ENCODE peak calls at places on chromosomes 6 and 20, in six cellular contexts. X is stimulated activated effector memory CD8-positive, alpha-beta T cell treated with anti-CD3 and anti-CD28 coated beads, Interleukin-12 subunit alpha, Interleukin-12 subunit beta, amount 100 ng/mL, for 72 hours; V is iPS-NIHi11; E is foreskin fibroblast; Q is CD8-positive, alpha-beta memory T cell; O is lower lobe of right lung. W is an unnamed sample.

GRCh38 chr6:17486680-17487079 is 93.3 kb downstream of the CAP2 start:
- DNase-seq in Q (no peak), E (no peak), O (no peak), X (no peak), V (no peak), W (no peak)

GRCh38 chr6:75602164-75602896 is 650 bp downstream of the SENP6 start:
- DNase-seq in O (peak), X (peak), V (peak), E (peak), Q (peak), W (peak)

GRCh38 chr20:36645998-36646397 is at the start of gene SLA2:
- DNase-seq in O (peak), Q (peak), E (no peak), V (no peak), X (peak), W (no peak)

GRCh38 chr6:158972241-158973233 is 27.5 kb downstream of the RSPH3 start:
- DNase-seq in E (peak), X (no peak), O (no peak), Q (no peak), V (peak), W (peak)

GRCh38 chr6:147141690-147142308 is 62.4 kb upstream of the STXBP5 start:
- DNase-seq in Q (no peak), V (no peak), E (peak), O (no peak), X (no peak), W (peak)

GRCh38 chr6:44342052-44342451 is 398 bp upstream of the SPATS1 start:
- DNase-seq in V (no peak), E (peak), O (no peak), X (no peak), Q (no peak), W (no peak)

GRCh38 chr6:42263165-42263852 is 45.6 kb upstream of the MRPS10 start:
- DNase-seq in V (no peak), E (no peak), Q (no peak), O (no peak), X (no peak), W (no peak)

GRCh38 chr20:3222635-3223600 is 13.6 kb downstream of the ITPA start:
- DNase-seq in V (no peak), Q (no peak), E (no peak), X (no peak), O (no peak), W (peak)